ENCODE peak calls at places on chromosomes 1 and 21, in five cellular contexts. O, T, J, V and C are unnamed samples.

GRCh38 chr21:41802684-41803083 is 35.8 kb upstream of the RIPK4 start:
- DNase-seq in J (no peak), V (no peak), T (no peak), O (peak), C (no peak)

GRCh38 chr1:226690460-226690982 is 48.6 kb downstream of the ITPKB start:
- DNase-seq in O (no peak), V (no peak), J (no peak), T (peak), C (no peak)

GRCh38 chr1:43766818-43767525 is 59.6 kb downstream of the ST3GAL3 start:
- DNase-seq in V (no peak), T (no peak), O (no peak), J (no peak), C (no peak)

GRCh38 chr1:41417746-41418145 is 56.5 kb downstream of the FOXO6 start:
- DNase-seq in J (no peak), V (no peak), O (no peak), T (no peak), C (no peak)

GRCh38 chr1:232987741-232988140 is 37.3 kb downstream of the NTPCR start:
- DNase-seq in T (no peak), J (no peak), V (no peak), O (no peak), C (no peak)

GRCh38 chr1:10679521-10680220 is 116.8 kb downstream of the CASZ1 start:
- DNase-seq in T (no peak), O (peak), V (peak), J (peak), C (no peak)

GRCh38 chr1:17184822-17185484 is 20.0 kb upstream of the PADI1 start:
- DNase-seq in V (no peak), O (no peak), T (no peak), J (no peak), C (no peak)

GRCh38 chr1:18907021-18907913 is 4.9 kb upstream of the ALDH4A1 start:
- DNase-seq in V (peak), T (peak), O (peak), J (peak), C (peak)

GRCh38 chr1:97084566-97084965 is 363.0 kb downstream of the PTBP2 start:
- DNase-seq in V (no peak), T (no peak), O (no peak), J (no peak), C (no peak)

GRCh38 chr1:232611834-232612233 is 18.1 kb downstream of the SIPA1L2 start:
- DNase-seq in T (no peak), V (no peak), O (no peak), J (no peak), C (no peak)

GRCh38 chr21:14545906-14546480 is at the start of gene SAMSN1:
- DNase-seq in T (peak), O (no peak), J (no peak), V (no peak), C (peak)

GRCh38 chr1:17470021-17470799 is 30.7 kb upstream of the RCC2 start:
- DNase-seq in V (no peak), T (no peak), J (no peak), O (no peak), C (no peak)

GRCh38 chr1:199667079-199667478 is 360.4 kb upstream of the NR5A2 start:
- DNase-seq in O (no peak), V (no peak), T (no peak), J (no peak), C (no peak)

GRCh38 chr1:9867408-9868243 is 42.4 kb downstream of the CTNNBIP1 start:
- DNase-seq in J (peak), O (peak), V (no peak), T (peak), C (peak)

GRCh38 chr1:153728305-153729066 is 636 bp downstream of the INTS3 start:
- DNase-seq in J (peak), V (no peak), O (peak), T (peak), C (no peak)

GRCh38 chr1:80248886-80249285 is 1242.4 kb upstream of the ADGRL4 start:
- DNase-seq in J (no peak), V (no peak), O (no peak), T (no peak), C (no peak)

GRCh38 chr1:172380441-172381244 is 39.8 kb upstream of the C1orf105 start:
- DNase-seq in V (no peak), J (no peak), O (no peak), T (peak), C (no peak)

GRCh38 chr1:160876311-160876710 is 8.7 kb downstream of the ITLN1 start:
- DNase-seq in T (no peak), V (no peak), O (no peak), J (no peak), C (no peak)

GRCh38 chr1:234975941-234976871 is 152.4 kb downstream of the TOMM20 start:
- DNase-seq in O (no peak), T (no peak), J (no peak), V (no peak), C (no peak)

GRCh38 chr21:14762309-14762708 is 216.2 kb upstream of the SAMSN1 start:
- DNase-seq in V (no peak), T (no peak), O (no peak), J (no peak), C (no peak)

GRCh38 chr1:64087768-64088167 is 115.7 kb upstream of the UBE2U start:
- DNase-seq in O (no peak), V (no peak), T (no peak), J (no peak), C (no peak)

GRCh38 chr1:23035823-23036452 is 16.7 kb downstream of the KDM1A start:
- DNase-seq in T (no peak), V (no peak), O (no peak), J (no peak), C (no peak)

GRCh38 chr1:35642472-35642955 is 1.2 kb upstream of the PSMB2 start:
- DNase-seq in J (no peak), O (no peak), V (no peak), T (no peak), C (no peak)

GRCh38 chr1:177256153-177256814 is 85.5 kb downstream of the BRINP2 start:
- DNase-seq in O (peak), V (no peak), T (no peak), J (peak), C (no peak)

GRCh38 chr1:243269461-243269801 is 13.6 kb downstream of the SDCCAG8 start:
- DNase-seq in J (no peak), V (no peak), O (no peak), T (no peak), C (no peak)

GRCh38 chr21:26834181-26834945 is 10.8 kb downstream of the ADAMTS1 start:
- DNase-seq in T (no peak), J (no peak), O (no peak), V (no peak), C (no peak)

GRCh38 chr1:246459213-246459612 is 47.9 kb downstream of the SMYD3 start:
- DNase-seq in J (no peak), T (no peak), V (no peak), O (no peak), C (no peak)

GRCh38 chr1:47616906-47617305 is 179.1 kb downstream of the FOXD2 start:
- DNase-seq in O (no peak), V (no peak), T (no peak), J (no peak), C (no peak)

GRCh38 chr1:205491794-205492193 is 12.7 kb upstream of the CDK18 start:
- DNase-seq in O (no peak), T (no peak), J (no peak), V (no peak), C (no peak)

GRCh38 chr1:229625893-229626831 is at the start of the genes TAF5L and URB2:
- DNase-seq in V (peak), J (peak), T (peak), O (peak), C (peak)

GRCh38 chr1:201376464-201377374 is 761 bp downstream of the TNNT2 start:
- DNase-seq in T (no peak), O (no peak), V (peak), J (peak), C (no peak)

GRCh38 chr1:201377611-201378092 is at the start of gene TNNT2:
- DNase-seq in J (peak), V (no peak), O (peak), T (no peak), C (no peak)

GRCh38 chr1:201374376-201374775 is 3.1 kb downstream of the TNNT2 start:
- DNase-seq in V (no peak), T (no peak), O (no peak), J (no peak), C (no peak)

GRCh38 chr1:201376107-201376463 is 1.4 kb downstream of the TNNT2 start:
- DNase-seq in O (no peak), V (no peak), J (no peak), T (no peak), C (no peak)

GRCh38 chr1:201375169-201375568 is 2.3 kb downstream of the TNNT2 start:
- DNase-seq in O (no peak), T (no peak), V (no peak), J (no peak), C (no peak)
- TF ChIP-seq CTCF in O (no peak), T (no peak), V (peak), J (no peak), C (no peak)

GRCh38 chr1:115463347-115463746 is 125.3 kb upstream of the NGF start:
- DNase-seq in J (peak), T (no peak), O (peak), V (no peak), C (no peak)
- TF ChIP-seq CTCF in J (peak), T (no peak), O (peak), V (peak), C (no peak)

GRCh38 chr1:56967900-56968832 is 2.4 kb upstream of the C8B start:
- DNase-seq in T (no peak), O (peak), J (peak), V (peak), C (no peak)
- TF ChIP-seq CTCF in T (no peak), O (peak), J (peak), V (no peak), C (peak)

GRCh38 chr1:6384962-6385672 is 8.4 kb downstream of the ACOT7 start:
- DNase-seq in J (no peak), O (no peak), V (no peak), T (no peak), C (no peak)
- TF ChIP-seq CTCF in J (no peak), O (no peak), V (no peak), T (no peak), C (no peak)